ENCODE peak calls at places on chromosomes 11 and 22, in eight cellular contexts. C, V, F, K, R, L, H and N are unnamed samples.

GRCh38 chr11:58134151-58134550 is 8.8 kb upstream of the OR9I1 start:
- DNase-seq in C (no peak), F (no peak), V (no peak), L (no peak), H (no peak), K (no peak), R (no peak), N (no peak)

GRCh38 chr22:23113067-23113846 is 28.5 kb downstream of the RSPH14 start:
- DNase-seq in V (no peak), L (no peak), K (no peak), R (no peak), C (no peak), F (no peak), H (peak; percentile 11), N (no peak)

GRCh38 chr22:27112273-27112672 is 454.9 kb downstream of the MIAT start:
- DNase-seq in K (no peak), L (no peak), F (no peak), C (no peak), V (no peak), H (no peak), R (no peak), N (no peak)

GRCh38 chr11:14904745-14905103 is 12.7 kb upstream of the CYP2R1 start:
- DNase-seq in L (peak; percentile 88), R (no peak), K (no peak), V (peak; percentile 76), C (peak; percentile 58), F (peak; percentile 79), H (peak; percentile 42), N (peak; percentile 86)

GRCh38 chr22:26512149-26512793 is at the start of gene TFIP11:
- DNase-seq in K (peak; percentile 87), C (peak; percentile 89), F (peak; percentile 94), V (peak; percentile 90), H (peak; percentile 94), L (peak; percentile 96), R (peak; percentile 87), N (peak; percentile 98)

GRCh38 chr11:13260196-13260962 is 17.2 kb upstream of the BMAL1 start:
- DNase-seq in C (no peak), K (no peak), R (no peak), V (no peak), H (peak; percentile 9), L (no peak), F (no peak), N (no peak)

GRCh38 chr22:39593061-39593930 is 22.7 kb downstream of the CACNA1I start:
- DNase-seq in R (no peak), V (no peak), L (no peak), C (no peak), F (no peak), K (no peak), H (peak; percentile 35), N (no peak)

GRCh38 chr11:66220566-66220935 is 47.9 kb upstream of the RAB1B start:
- DNase-seq in V (no peak), R (no peak), F (no peak), H (no peak), L (peak; percentile 44), K (no peak), C (no peak), N (no peak)

GRCh38 chr22:48835857-48836672 is 991.6 kb downstream of the BRD1 start:
- DNase-seq in K (no peak), H (no peak), C (no peak), V (no peak), F (no peak), R (no peak), L (no peak), N (peak; percentile 65)

GRCh38 chr11:14583252-14584105 is 60.1 kb upstream of the PDE3B start:
- DNase-seq in K (no peak), F (no peak), C (no peak), L (no peak), V (peak; percentile 34), H (no peak), R (no peak), N (no peak)

GRCh38 chr11:10641314-10642206 is 52.0 kb downstream of the IRAG1 start:
- DNase-seq in C (no peak), F (no peak), V (no peak), H (no peak), L (no peak), R (no peak), K (no peak), N (no peak)

GRCh38 chr11:67437082-67437821 is at the start of gene PTPRCAP:
- DNase-seq in F (no peak), C (no peak), V (no peak), L (no peak), K (no peak), H (no peak), R (no peak), N (no peak)

GRCh38 chr11:108494182-108494581 is 4.0 kb downstream of the POGLUT3 start:
- DNase-seq in R (no peak), K (no peak), V (no peak), F (no peak), H (no peak), C (no peak), L (no peak), N (no peak)

GRCh38 chr11:77287136-77287535 is 14.3 kb downstream of the GDPD4 start:
- DNase-seq in K (no peak), R (no peak), H (no peak), L (no peak), F (no peak), C (no peak), V (no peak), N (no peak)

GRCh38 chr22:30371321-30371720 is 14.5 kb downstream of the CCDC157 start:
- DNase-seq in H (no peak), F (no peak), L (no peak), R (no peak), C (no peak), K (no peak), V (no peak), N (no peak)

GRCh38 chr11:134637091-134638015 is 225.3 kb upstream of the B3GAT1 start:
- DNase-seq in L (no peak), C (no peak), V (no peak), R (no peak), H (no peak), K (no peak), F (peak; percentile 35), N (no peak)
- H3K4me3 ChIP-seq in L (no peak overlapping the region), C (no peak overlapping the region), V (no peak overlapping the region), R (no peak overlapping the region), H (no peak overlapping the region), K (no peak overlapping the region), F (no peak overlapping the region), N (no peak overlapping the region)

GRCh38 chr22:41482319-41482935 is 13.5 kb downstream of the ACO2 start:
- DNase-seq in V (no peak), H (peak; percentile 28), F (no peak), R (no peak), C (no peak), K (no peak), L (no peak), N (no peak)
- H3K4me1 ChIP-seq in V (peaks cover 13% of the 10 kb centered on the region), H (peaks cover 21% of the 10 kb centered on the region), F (no peaks in the 10 kb centered on the region), R (peaks cover 29% of the 10 kb centered on the region), C (no peaks in the 10 kb centered on the region), K (peaks cover 13% of the 10 kb centered on the region), L (peaks cover 63% of the 10 kb centered on the region), N (peaks cover 61% of the 10 kb centered on the region)

GRCh38 chr11:70628881-70629844 is 230.8 kb downstream of the CTTN start:
- DNase-seq in L (no peak), K (no peak), H (no peak), C (no peak), V (no peak), F (no peak), R (no peak), N (peak; percentile 50)
- H3K4me3 ChIP-seq in L (no peak overlapping the region), K (no peak overlapping the region), H (peak overlapping the region; percentile 64), C (no peak overlapping the region), V (no peak overlapping the region), F (no peak overlapping the region), R (no peak overlapping the region), N (no peak overlapping the region)

GRCh38 chr11:15907806-15908205 is 448.5 kb downstream of the SOX6 start:
- DNase-seq in F (no peak), K (no peak), C (no peak), L (no peak), V (no peak), H (no peak), R (no peak), N (no peak)

GRCh38 chr11:15910761-15911160 is 445.6 kb downstream of the SOX6 start:
- DNase-seq in L (no peak), V (no peak), C (no peak), K (no peak), F (no peak), H (no peak), R (no peak), N (no peak)

GRCh38 chr11:15912291-15912690 is 444.1 kb downstream of the SOX6 start:
- DNase-seq in C (no peak), K (no peak), H (no peak), V (no peak), L (no peak), F (no peak), R (no peak), N (no peak)

GRCh38 chr11:15911377-15912044 is 444.8 kb downstream of the SOX6 start:
- DNase-seq in V (no peak), L (no peak), K (no peak), F (no peak), R (no peak), C (no peak), H (peak; percentile 84), N (no peak)

DNA sequence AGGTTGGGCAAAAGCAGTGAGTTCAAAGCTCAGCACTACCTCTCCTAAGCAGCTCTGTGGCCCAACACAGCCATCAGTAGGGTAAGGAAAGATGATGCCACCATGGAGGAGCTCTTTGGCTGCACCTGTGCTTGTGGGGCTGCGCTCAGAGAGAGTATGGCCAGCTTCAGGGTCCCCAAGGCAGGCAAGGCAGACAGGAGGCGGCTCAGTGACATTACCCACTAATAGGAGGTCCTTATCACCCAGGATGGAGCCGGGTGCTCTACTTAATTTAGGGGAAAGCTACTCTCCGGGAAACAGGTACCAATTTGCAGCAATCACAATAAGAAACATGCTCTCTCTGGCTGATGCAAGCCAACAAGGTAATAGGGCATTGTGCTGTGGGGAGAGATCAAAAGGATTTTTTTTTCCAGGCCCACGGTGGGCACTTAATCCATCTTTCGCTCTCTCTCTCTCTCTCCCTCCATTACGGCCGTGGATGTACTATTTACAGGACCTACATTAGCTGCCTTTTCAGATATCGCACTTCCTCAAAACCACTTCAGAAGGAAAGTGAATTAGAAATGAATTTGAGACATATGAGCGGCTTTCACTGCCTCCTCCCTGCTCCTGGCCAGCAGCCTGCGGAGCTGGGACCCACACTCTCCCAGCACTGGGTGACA is 446.3 kb downstream of the SOX6 start:
- DNase-seq in V (no peak), L (no peak), R (no peak), F (no peak), C (no peak), K (no peak), H (no peak), N (no peak)
- H3K4me1 ChIP-seq in V (no peaks in the 10 kb centered on the region), L (no peaks in the 10 kb centered on the region), R (no peaks in the 10 kb centered on the region), F (no peaks in the 10 kb centered on the region), C (no peaks in the 10 kb centered on the region), K (no peaks in the 10 kb centered on the region), H (no peaks in the 10 kb centered on the region), N (no peaks in the 10 kb centered on the region)